ENCODE peak calls at places on chromosomes 1 and 21, in seven cellular contexts. A is mesendoderm, J is IMR-90, H is mesenchymal stem cell, C is neuronal stem cell, M is trophoblast cell, V is H1. R is an unnamed sample.

GRCh38 chr1:151147132-151147503 is 687 bp upstream of the SEMA6C start:
- DNase-seq in A (peak), J (peak), H (no peak), C (no peak), M (no peak), V (no peak), R (no peak)

GRCh38 chr1:170240409-170240808 is 94.7 kb downstream of the NTMT2 start:
- DNase-seq in A (no peak), J (no peak), H (no peak), C (no peak), M (no peak), V (no peak), R (no peak)

GRCh38 chr1:232628335-232629214 is 1.4 kb downstream of the SIPA1L2 start:
- DNase-seq in A (no peak), J (peak), H (peak), C (no peak), M (peak), V (no peak), R (no peak)

GRCh38 chr1:236853916-236854601 is 59.0 kb downstream of the MTR start:
- DNase-seq in A (no peak), J (peak), H (peak), C (no peak), M (peak), V (no peak), R (no peak)

GRCh38 chr1:223358826-223359225 is 5.2 kb downstream of the SUSD4 start:
- DNase-seq in A (peak), J (no peak), H (no peak), C (no peak), M (peak), V (no peak), R (no peak)

GRCh38 chr1:8871965-8872399 is 6.5 kb downstream of the ENO1 start:
- DNase-seq in A (no peak), J (peak), H (peak), C (no peak), M (no peak), V (no peak), R (no peak)

GRCh38 chr21:37478821-37479220 is 112.2 kb downstream of the DYRK1A start:
- DNase-seq in A (no peak), J (no peak), H (no peak), C (no peak), M (no peak), V (no peak), R (no peak)

GRCh38 chr1:160868141-160868540 is 5.5 kb upstream of the CD244 start:
- DNase-seq in A (no peak), J (no peak), H (no peak), C (no peak), M (peak), V (no peak), R (no peak)

GRCh38 chr1:234980224-234980656 is 148.4 kb downstream of the TOMM20 start:
- DNase-seq in A (no peak), J (no peak), H (no peak), C (no peak), M (peak), V (no peak), R (no peak)

GRCh38 chr1:236685917-236686814 is at the start of gene ACTN2:
- DNase-seq in A (peak), J (no peak), H (peak), C (peak), M (peak), V (no peak), R (peak)

GRCh38 chr1:211748810-211749209 is 73.4 kb upstream of the NEK2 start:
- DNase-seq in A (no peak), J (no peak), H (no peak), C (no peak), M (no peak), V (no peak), R (no peak)

GRCh38 chr21:27362249-27362648 is 395.4 kb upstream of the ADAMTS5 start:
- DNase-seq in A (peak), J (no peak), H (no peak), C (no peak), M (peak), V (no peak), R (no peak)

GRCh38 chr1:160789702-160790611 is 6.0 kb upstream of the LY9 start:
- DNase-seq in A (no peak), J (no peak), H (no peak), C (no peak), M (peak), V (no peak), R (no peak)

DNA sequence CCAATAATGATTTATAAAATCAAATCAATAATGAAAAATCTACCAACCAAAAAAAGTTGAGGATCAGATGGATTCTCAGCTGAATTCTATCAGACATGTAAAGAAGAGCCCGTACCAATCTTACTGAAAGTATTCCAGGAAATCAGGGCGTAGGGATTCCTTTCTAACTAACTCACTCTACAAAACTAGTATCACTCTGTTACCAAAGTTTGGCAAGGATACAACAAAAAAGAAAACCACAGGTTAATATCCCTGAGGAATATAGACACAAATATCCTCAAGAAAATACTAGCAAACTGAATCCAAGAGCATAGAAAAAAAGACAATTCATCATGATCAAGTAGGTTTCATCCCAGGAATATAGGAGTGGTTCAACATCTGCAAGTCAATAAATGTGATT is 52.8 kb upstream of the ADGRL4 start:
- DNase-seq in A (no peak), J (peak), H (no peak), C (no peak), M (peak), V (no peak), R (no peak)
- H4K8ac ChIP-seq in A (no peak), J (no peak), H (no peak), C (no peak), M (no peak), V (no peak), R (no peak)

DNA sequence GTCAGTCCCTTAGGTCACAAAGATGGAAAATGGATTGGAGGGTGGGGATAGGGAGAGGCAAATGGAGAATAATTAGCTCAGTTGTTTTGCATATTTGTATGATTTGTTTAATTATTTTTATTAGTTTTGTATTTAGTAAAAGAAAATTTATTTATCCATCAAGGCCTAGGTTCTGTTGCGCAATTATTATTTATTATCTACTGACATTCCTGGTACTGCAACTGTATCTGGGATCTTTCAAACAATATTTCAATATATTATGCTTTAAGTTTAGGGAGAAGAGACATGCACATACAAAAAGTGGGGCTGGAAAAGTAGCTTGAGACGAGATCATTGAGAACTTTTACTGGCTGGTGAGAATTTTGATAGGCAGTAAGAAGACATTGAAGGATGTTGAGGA is 316.4 kb upstream of the SGIP1 start:
- DNase-seq in A (no peak), J (no peak), H (no peak), C (no peak), M (no peak), V (no peak), R (no peak)
- H4K8ac ChIP-seq in A (no peak), J (no peak), H (no peak), C (no peak), M (no peak), V (no peak), R (no peak)

GRCh38 chr1:108692724-108693655 is 880 bp downstream of the PRPF38B start:
- DNase-seq in A (peak), J (peak), H (peak), C (no peak), M (peak), V (no peak), R (no peak)

GRCh38 chr1:108695515-108695914 is 3.4 kb downstream of the PRPF38B start:
- DNase-seq in A (no peak), J (no peak), H (no peak), C (no peak), M (no peak), V (no peak), R (no peak)

GRCh38 chr1:108691128-108691885 is 803 bp upstream of the PRPF38B start:
- DNase-seq in A (no peak), J (peak), H (no peak), C (no peak), M (peak), V (no peak), R (no peak)

GRCh38 chr1:108686609-108687313 is 5.3 kb upstream of the PRPF38B start:
- DNase-seq in A (no peak), J (peak), H (no peak), C (no peak), M (no peak), V (no peak), R (no peak)

GRCh38 chr1:108691886-108692723 is at the start of gene PRPF38B:
- DNase-seq in A (peak), J (peak), H (peak), C (peak), M (peak), V (peak), R (peak)
- H4K8ac ChIP-seq in A (peak), J (peak), H (peak), C (no peak), M (peak), V (peak), R (peak)

GRCh38 chr1:25072461-25072860 is 142.4 kb upstream of the RUNX3 start:
- DNase-seq in A (no peak), J (no peak), H (no peak), C (no peak), M (no peak), V (no peak), R (no peak)

GRCh38 chr1:25074326-25074725 is 144.2 kb upstream of the RUNX3 start:
- DNase-seq in A (no peak), J (no peak), H (no peak), C (no peak), M (no peak), V (no peak), R (no peak)

GRCh38 chr1:25079048-25079447 is 149.0 kb upstream of the RUNX3 start:
- DNase-seq in A (no peak), J (no peak), H (no peak), C (no peak), M (no peak), V (no peak), R (no peak)

GRCh38 chr1:25073640-25074270 is 143.7 kb upstream of the RUNX3 start:
- DNase-seq in A (peak), J (no peak), H (no peak), C (no peak), M (no peak), V (no peak), R (no peak)

DNA sequence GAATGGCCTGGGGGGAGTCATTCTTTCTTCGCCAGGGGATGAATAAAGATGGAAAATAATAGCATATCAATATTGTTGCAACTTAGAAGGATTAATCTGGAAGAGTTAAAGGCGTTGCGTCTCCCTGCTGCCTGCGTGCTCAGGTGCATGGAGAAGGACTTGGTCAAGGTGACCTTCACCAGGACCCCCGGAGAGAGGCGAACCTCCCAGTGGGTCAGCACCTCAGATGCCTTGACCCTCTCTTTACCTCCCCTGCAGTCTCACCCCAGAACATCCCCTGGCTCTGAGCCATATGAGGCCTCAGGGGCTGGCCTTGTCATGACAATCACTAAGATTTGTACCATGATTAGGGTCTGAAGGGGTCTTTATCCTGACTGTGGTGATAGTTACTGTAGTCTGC is 144.8 kb upstream of the RUNX3 start:
- DNase-seq in A (no peak), J (no peak), H (no peak), C (no peak), M (no peak), V (no peak), R (no peak)
- H4K8ac ChIP-seq in A (no peak), J (no peak), H (no peak), C (no peak), M (no peak), V (no peak), R (no peak)

GRCh38 chr1:201622824-201623223 is 83.9 kb downstream of the NAV1 start:
- DNase-seq in A (no peak), J (no peak), H (no peak), C (no peak), M (no peak), V (no peak), R (no peak)

GRCh38 chr1:201628490-201628889 is 89.6 kb downstream of the NAV1 start:
- DNase-seq in A (no peak), J (no peak), H (no peak), C (no peak), M (no peak), V (no peak), R (no peak)

GRCh38 chr1:201626629-201627275 is 87.8 kb downstream of the NAV1 start:
- DNase-seq in A (no peak), J (no peak), H (no peak), C (no peak), M (no peak), V (no peak), R (no peak)

GRCh38 chr1:201624741-201625646 is 86.1 kb downstream of the NAV1 start:
- DNase-seq in A (no peak), J (peak), H (peak), C (no peak), M (no peak), V (no peak), R (no peak)

DNA sequence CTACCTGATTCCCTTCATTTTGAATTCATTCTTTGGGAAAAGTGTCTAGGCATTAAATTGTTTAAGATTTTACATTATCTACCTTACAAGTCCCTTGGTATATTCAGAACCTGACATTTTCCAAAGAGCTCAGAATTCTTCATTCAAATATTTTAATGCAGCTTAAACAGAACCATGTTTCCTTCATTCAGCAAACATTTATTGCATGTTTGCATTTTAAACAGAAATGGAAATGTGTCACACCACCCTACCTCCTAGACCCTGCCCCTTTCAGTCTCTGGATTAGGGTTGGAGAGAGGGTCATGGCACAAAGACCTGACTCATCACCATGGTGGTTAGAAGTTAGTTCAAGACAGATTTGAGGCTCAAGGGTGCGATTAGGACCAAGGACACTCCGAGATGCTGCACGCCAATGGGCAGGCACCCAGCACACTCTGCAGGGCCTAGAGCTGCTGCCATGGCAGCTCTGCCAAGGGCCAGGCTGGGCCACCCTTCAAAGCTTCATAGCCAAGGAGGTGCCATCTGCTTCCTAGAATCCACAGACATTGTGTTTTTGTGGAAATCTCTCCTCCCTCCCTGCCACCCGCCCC is 86.9 kb downstream of the NAV1 start:
- DNase-seq in A (no peak), J (no peak), H (peak), C (no peak), M (no peak), V (no peak), R (no peak)
- H4K8ac ChIP-seq in A (no peak), J (peak), H (peak), C (no peak), M (no peak), V (no peak), R (no peak)

GRCh38 chr1:87495870-87496269 is 167.2 kb downstream of the LMO4 start:
- DNase-seq in A (no peak), J (no peak), H (no peak), C (no peak), M (no peak), V (no peak), R (no peak)
- H4K8ac ChIP-seq in A (no peak), J (no peak), H (no peak), C (no peak), M (no peak), V (no peak), R (no peak)

DNA sequence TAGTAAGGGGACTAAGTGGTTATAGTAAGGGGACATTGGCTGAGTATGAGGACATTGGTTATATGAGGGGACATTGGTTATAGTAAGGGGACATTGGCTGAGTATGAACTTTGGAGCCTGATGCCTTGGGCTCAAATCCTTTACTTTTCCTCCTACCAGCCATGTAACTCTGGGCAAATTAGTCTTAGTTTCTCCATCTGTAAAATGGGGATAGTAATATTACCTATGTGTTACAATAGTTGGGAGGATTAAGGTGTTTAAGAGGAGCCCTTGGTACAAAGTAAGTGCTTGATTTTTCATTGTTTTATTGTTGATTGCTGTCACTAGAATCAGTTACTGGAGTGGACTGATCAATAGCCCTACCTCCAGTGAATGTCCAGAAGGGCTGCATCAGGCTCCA is 2.8 kb downstream of the OSCP1 start:
- DNase-seq in A (no peak), J (no peak), H (no peak), C (no peak), M (no peak), V (no peak), R (no peak)
- H4K8ac ChIP-seq in A (no peak), J (no peak), H (no peak), C (no peak), M (no peak), V (no peak), R (no peak)

GRCh38 chr1:3349968-3350299 is 104.5 kb upstream of the ARHGEF16 start:
- DNase-seq in A (no peak), J (no peak), H (no peak), C (no peak), M (no peak), V (no peak), R (no peak)
- H4K8ac ChIP-seq in A (no peak), J (no peak), H (no peak), C (no peak), M (no peak), V (peak), R (no peak)

DNA sequence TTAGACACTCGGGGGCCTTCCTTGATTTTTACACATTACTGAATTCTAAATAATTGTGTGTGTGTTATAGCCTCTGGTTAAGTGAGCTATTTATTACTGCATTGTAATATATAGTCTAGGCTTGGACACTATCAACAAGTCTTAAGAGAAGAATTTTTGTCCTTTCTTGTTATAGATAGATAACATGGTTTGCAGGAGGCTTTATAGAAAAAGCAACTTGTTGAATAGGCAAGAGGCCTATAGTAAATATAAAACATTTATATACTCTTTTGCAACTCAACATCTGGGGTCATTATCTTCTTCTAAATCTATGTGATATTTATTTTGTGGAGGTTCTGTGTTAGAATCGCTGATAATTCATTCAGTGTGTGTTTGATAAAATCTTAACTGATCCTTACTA is 293.8 kb downstream of the NFIA start:
- DNase-seq in A (no peak), J (no peak), H (no peak), C (no peak), M (no peak), V (no peak), R (no peak)
- H4K8ac ChIP-seq in A (no peak), J (no peak), H (no peak), C (no peak), M (no peak), V (no peak), R (no peak)